ENCODE peak calls at places on chromosomes 16 and 17, in ten cellular contexts. Y is amygdala; J is iPS-NIHi11; K is retina; B is right cardiac atrium; T is LoVo; A is activated CD4-positive, alpha-beta T cell treated with anti-CD3 and anti-CD28 coated beads, Interleukin-2, amount 50 U/mL, for 1 hour; Q is ACHN; L is GM23248; Z is AG10803. F is an unnamed sample.

GRCh38 chr17:15249487-15249886 is 15.6 kb downstream of the PMP22 start:
- DNase-seq in Y (no peak), J (no peak), K (no peak), B (no peak), T (no peak), A (no peak), Q (no peak), L (no peak), Z (no peak), F (no peak)

GRCh38 chr16:66520406-66521194 is 29.3 kb downstream of the TK2 start:
- DNase-seq in Y (no peak), J (no peak), K (no peak), B (peak), T (no peak), A (no peak), Q (no peak), L (no peak), Z (no peak), F (no peak)

GRCh38 chr16:72043058-72043457 is 11.2 kb upstream of the HP start:
- DNase-seq in Y (no peak), J (no peak), K (no peak), B (no peak), T (no peak), A (no peak), Q (no peak), L (no peak), Z (no peak), F (no peak)

GRCh38 chr16:22775220-22775912 is 38.6 kb upstream of the HS3ST2 start:
- DNase-seq in Y (no peak), J (no peak), K (no peak), B (no peak), T (no peak), A (no peak), Q (no peak), L (no peak), Z (no peak), F (no peak)

GRCh38 chr16:3256876-3257465 is 538 bp upstream of the MEFV start:
- DNase-seq in Y (no peak), J (no peak), K (no peak), B (no peak), T (no peak), A (no peak), Q (peak), L (peak), Z (peak), F (no peak)

GRCh38 chr17:33732116-33732515 is 439.0 kb upstream of the ASIC2 start:
- DNase-seq in Y (no peak), J (peak), K (no peak), B (no peak), T (no peak), A (no peak), Q (peak), L (peak), Z (no peak), F (no peak)

GRCh38 chr17:61132524-61133025 is 267.1 kb upstream of the TBX2 start:
- DNase-seq in Y (no peak), J (no peak), K (no peak), B (no peak), T (no peak), A (no peak), Q (no peak), L (no peak), Z (no peak), F (no peak)

GRCh38 chr16:10738231-10739077 is 5.2 kb upstream of the NUBP1 start:
- DNase-seq in Y (peak), J (no peak), K (no peak), B (peak), T (peak), A (no peak), Q (peak), L (peak), Z (peak), F (peak)

GRCh38 chr17:48593840-48594411 is 347 bp upstream of the HOXB5 start:
- DNase-seq in Y (no peak), J (peak), K (peak), B (peak), T (no peak), A (peak), Q (peak), L (peak), Z (peak), F (peak)

GRCh38 chr16:85423631-85424030 is 189.5 kb upstream of the GSE1 start:
- DNase-seq in Y (no peak), J (no peak), K (no peak), B (peak), T (no peak), A (no peak), Q (no peak), L (no peak), Z (no peak), F (no peak)

GRCh38 chr16:68235882-68236803 is at the start of gene ESRP2:
- DNase-seq in Y (no peak), J (peak), K (peak), B (peak), T (peak), A (no peak), Q (peak), L (peak), Z (no peak), F (no peak)

GRCh38 chr16:17211797-17212196 is 259.0 kb downstream of the XYLT1 start:
- DNase-seq in Y (no peak), J (peak), K (no peak), B (no peak), T (no peak), A (peak), Q (no peak), L (peak), Z (no peak), F (no peak)

GRCh38 chr17:77677210-77677609 is 281.3 kb upstream of the TNRC6C start:
- DNase-seq in Y (no peak), J (no peak), K (no peak), B (no peak), T (no peak), A (no peak), Q (no peak), L (no peak), Z (peak), F (no peak)

GRCh38 chr17:77124192-77124908 is 16.4 kb upstream of the SEC14L1 start:
- DNase-seq in Y (no peak), J (no peak), K (no peak), B (no peak), T (no peak), A (no peak), Q (peak), L (peak), Z (peak), F (peak)

GRCh38 chr17:81420769-81421462 is 25.7 kb downstream of the BAHCC1 start:
- DNase-seq in Y (peak), J (no peak), K (no peak), B (peak), T (no peak), A (no peak), Q (no peak), L (peak), Z (peak), F (no peak)

GRCh38 chr17:32264823-32265191 is 825 bp upstream of the RHBDL3 start:
- DNase-seq in Y (no peak), J (no peak), K (peak), B (no peak), T (no peak), A (no peak), Q (no peak), L (no peak), Z (no peak), F (no peak)